ENCODE peak calls at places on chromosomes 13 and 19, in six cellular contexts. One of them, this sample, is unnamed.

GRCh38 chr19:3346677-3347353 is 19.6 kb upstream of the NFIC start:
- DNase-seq in IMR-90: no peak
- DNase-seq in H1: no peak
- DNase-seq in mesenchymal stem cell: no peak
- DNase-seq in neuronal stem cell: no peak
- DNase-seq in trophoblast cell: no peak
- DNase-seq in this sample: no peak

GRCh38 chr19:8665468-8666213 is 33.0 kb downstream of the ACTL9 start:
- DNase-seq in IMR-90: no peak
- DNase-seq in H1: no peak
- DNase-seq in mesenchymal stem cell: no peak
- DNase-seq in neuronal stem cell: no peak
- DNase-seq in trophoblast cell: no peak
- DNase-seq in this sample: no peak

GRCh38 chr13:48838193-48839000 is 137.3 kb upstream of the FNDC3A start:
- DNase-seq in IMR-90: peak; percentile 82
- DNase-seq in H1: no peak
- DNase-seq in mesenchymal stem cell: peak; percentile 80
- DNase-seq in neuronal stem cell: no peak
- DNase-seq in trophoblast cell: no peak
- DNase-seq in this sample: no peak

GRCh38 chr13:40058757-40059236 is 403.3 kb downstream of the COG6 start:
- DNase-seq in IMR-90: no peak
- DNase-seq in H1: no peak
- DNase-seq in mesenchymal stem cell: peak; percentile 9
- DNase-seq in neuronal stem cell: no peak
- DNase-seq in trophoblast cell: no peak
- DNase-seq in this sample: no peak

GRCh38 chr19:53545271-53546065 is 7.5 kb downstream of the ZNF331 start:
- DNase-seq in IMR-90: peak; percentile 80
- DNase-seq in H1: no peak
- DNase-seq in mesenchymal stem cell: peak; percentile 47
- DNase-seq in neuronal stem cell: no peak
- DNase-seq in trophoblast cell: peak; percentile 97
- DNase-seq in this sample: no peak

GRCh38 chr13:84446972-84447700 is 564.9 kb upstream of the SLITRK1 start:
- DNase-seq in IMR-90: no peak
- DNase-seq in H1: peak; percentile 38
- DNase-seq in mesenchymal stem cell: no peak
- DNase-seq in neuronal stem cell: no peak
- DNase-seq in trophoblast cell: no peak
- DNase-seq in this sample: no peak

GRCh38 chr19:6218497-6219146 is 61.2 kb downstream of the MLLT1 start:
- DNase-seq in IMR-90: peak; percentile 75
- DNase-seq in H1: peak; percentile 99
- DNase-seq in mesenchymal stem cell: peak; percentile 79
- DNase-seq in neuronal stem cell: peak; percentile 88
- DNase-seq in trophoblast cell: peak; percentile 58
- DNase-seq in this sample: peak; percentile 94

GRCh38 chr19:9323557-9323918 is 441 bp upstream of the ZNF559 start:
- DNase-seq in IMR-90: peak; percentile 75
- DNase-seq in H1: no peak
- DNase-seq in mesenchymal stem cell: no peak
- DNase-seq in neuronal stem cell: no peak
- DNase-seq in trophoblast cell: peak; percentile 50
- DNase-seq in this sample: peak; percentile 80

GRCh38 chr13:45242070-45242469 is 41.2 kb upstream of the KCTD4 start:
- DNase-seq in IMR-90: peak; percentile 53
- DNase-seq in H1: no peak
- DNase-seq in mesenchymal stem cell: peak; percentile 60
- DNase-seq in neuronal stem cell: no peak
- DNase-seq in trophoblast cell: no peak
- DNase-seq in this sample: no peak

GRCh38 chr19:2100719-2101061 is 4.0 kb downstream of the IZUMO4 start:
- DNase-seq in IMR-90: no peak
- DNase-seq in H1: no peak
- DNase-seq in mesenchymal stem cell: no peak
- DNase-seq in neuronal stem cell: no peak
- DNase-seq in trophoblast cell: no peak
- DNase-seq in this sample: no peak

GRCh38 chr13:111380431-111380830 is 60.0 kb downstream of the TEX29 start:
- DNase-seq in IMR-90: no peak
- DNase-seq in H1: no peak
- DNase-seq in mesenchymal stem cell: no peak
- DNase-seq in neuronal stem cell: no peak
- DNase-seq in trophoblast cell: no peak
- DNase-seq in this sample: peak; percentile 4

GRCh38 chr19:17286742-17287141 is 5.0 kb downstream of the ANKLE1 start:
- DNase-seq in IMR-90: no peak
- DNase-seq in H1: no peak
- DNase-seq in mesenchymal stem cell: no peak
- DNase-seq in neuronal stem cell: no peak
- DNase-seq in trophoblast cell: peak; percentile 54
- DNase-seq in this sample: no peak

GRCh38 chr19:17285415-17286135 is 3.9 kb downstream of the ANKLE1 start:
- DNase-seq in IMR-90: no peak
- DNase-seq in H1: no peak
- DNase-seq in mesenchymal stem cell: no peak
- DNase-seq in neuronal stem cell: no peak
- DNase-seq in trophoblast cell: no peak
- DNase-seq in this sample: no peak

GRCh38 chr19:17292301-17293074 is 10.7 kb downstream of the ABHD8 start:
- DNase-seq in IMR-90: peak; percentile 82
- DNase-seq in H1: peak; percentile 98
- DNase-seq in mesenchymal stem cell: peak; percentile 94
- DNase-seq in neuronal stem cell: peak; percentile 79
- DNase-seq in trophoblast cell: peak; percentile 93
- DNase-seq in this sample: peak; percentile 95

GRCh38 chr19:17286263-17286662 is 4.6 kb downstream of the ANKLE1 start:
- DNase-seq in IMR-90: no peak
- DNase-seq in H1: no peak
- DNase-seq in mesenchymal stem cell: no peak
- DNase-seq in neuronal stem cell: no peak
- DNase-seq in trophoblast cell: no peak
- DNase-seq in this sample: no peak

GRCh38 chr19:17289489-17289888 is 7.8 kb downstream of the ANKLE1 start:
- DNase-seq in IMR-90: peak; percentile 90
- DNase-seq in H1: peak; percentile 92
- DNase-seq in mesenchymal stem cell: peak; percentile 88
- DNase-seq in neuronal stem cell: peak; percentile 69
- DNase-seq in trophoblast cell: peak; percentile 61
- DNase-seq in this sample: peak; percentile 91
- H2AFZ ChIP-seq in IMR-90: peak overlapping the region; percentile 92
- H2AFZ ChIP-seq in H1: peak overlapping the region; percentile 43
- H2AFZ ChIP-seq in mesenchymal stem cell: peak overlapping the region; percentile 47
- H2AFZ ChIP-seq in neuronal stem cell: no peak overlapping the region
- H2AFZ ChIP-seq in trophoblast cell: peak overlapping the region; percentile 30
- H2AFZ ChIP-seq in this sample: no peak overlapping the region

DNA sequence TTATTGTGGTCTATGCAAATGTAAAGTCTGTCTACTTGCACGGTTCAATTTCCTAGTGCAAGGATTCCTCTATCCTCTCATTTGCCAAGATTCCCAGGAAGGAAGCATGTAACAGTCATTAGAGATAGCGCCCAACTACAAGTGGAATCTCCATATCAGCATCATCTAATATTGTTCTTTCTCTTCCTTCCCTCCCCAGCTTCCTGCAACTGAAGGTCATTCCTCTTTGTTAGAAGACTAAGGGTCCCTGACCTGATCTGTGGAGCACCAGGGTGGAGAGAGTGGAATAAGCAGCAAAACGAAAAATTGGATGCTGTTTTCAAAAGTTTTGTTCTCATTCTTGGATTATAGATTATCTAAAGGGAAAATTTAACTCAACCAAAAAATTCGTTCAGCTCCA is 714.0 kb downstream of the DIAPH3 start:
- DNase-seq in IMR-90: no peak
- DNase-seq in H1: no peak
- DNase-seq in mesenchymal stem cell: no peak
- DNase-seq in neuronal stem cell: no peak
- DNase-seq in trophoblast cell: no peak
- DNase-seq in this sample: no peak
- H3K14ac ChIP-seq in IMR-90: peak overlapping the region; percentile 21
- H3K14ac ChIP-seq in H1: no peak overlapping the region
- H3K14ac ChIP-seq in mesenchymal stem cell: no peak overlapping the region
- H3K14ac ChIP-seq in neuronal stem cell: no peak overlapping the region
- H3K14ac ChIP-seq in trophoblast cell: no peak overlapping the region
- H3K14ac ChIP-seq in this sample: no peak overlapping the region

GRCh38 chr13:112686364-112686763 is 3.5 kb upstream of the ATP11A start:
- DNase-seq in IMR-90: no peak
- DNase-seq in H1: peak; percentile 24
- DNase-seq in mesenchymal stem cell: no peak
- DNase-seq in neuronal stem cell: no peak
- DNase-seq in trophoblast cell: no peak
- DNase-seq in this sample: peak; percentile 22

GRCh38 chr13:112689498-112690241 is at the start of gene ATP11A:
- DNase-seq in IMR-90: peak; percentile 91
- DNase-seq in H1: peak; percentile 84
- DNase-seq in mesenchymal stem cell: peak; percentile 92
- DNase-seq in neuronal stem cell: peak; percentile 82
- DNase-seq in trophoblast cell: peak; percentile 92
- DNase-seq in this sample: peak; percentile 74

GRCh38 chr13:112686987-112687386 is 2.9 kb upstream of the ATP11A start:
- DNase-seq in IMR-90: no peak
- DNase-seq in H1: peak; percentile 26
- DNase-seq in mesenchymal stem cell: no peak
- DNase-seq in neuronal stem cell: no peak
- DNase-seq in trophoblast cell: no peak
- DNase-seq in this sample: peak; percentile 21

GRCh38 chr13:112688560-112689497 is 1.0 kb upstream of the ATP11A start:
- DNase-seq in IMR-90: no peak
- DNase-seq in H1: peak; percentile 65
- DNase-seq in mesenchymal stem cell: peak; percentile 46
- DNase-seq in neuronal stem cell: no peak
- DNase-seq in trophoblast cell: no peak
- DNase-seq in this sample: peak; percentile 44

GRCh38 chr13:112687836-112688559 is 1.8 kb upstream of the ATP11A start:
- DNase-seq in IMR-90: no peak
- DNase-seq in H1: no peak
- DNase-seq in mesenchymal stem cell: no peak
- DNase-seq in neuronal stem cell: no peak
- DNase-seq in trophoblast cell: no peak
- DNase-seq in this sample: peak; percentile 17
- H3K4ac ChIP-seq in IMR-90: no peak overlapping the region
- H3K4ac ChIP-seq in H1: no peak overlapping the region
- H3K4ac ChIP-seq in mesenchymal stem cell: no peak overlapping the region
- H3K4ac ChIP-seq in neuronal stem cell: no peak overlapping the region
- H3K4ac ChIP-seq in trophoblast cell: no peak overlapping the region
- H3K4ac ChIP-seq in this sample: no peak overlapping the region

GRCh38 chr13:43127827-43128226 is 104.4 kb downstream of the DNAJC15 start:
- DNase-seq in IMR-90: no peak
- DNase-seq in H1: no peak
- DNase-seq in mesenchymal stem cell: peak; percentile 53
- DNase-seq in neuronal stem cell: no peak
- DNase-seq in trophoblast cell: no peak
- DNase-seq in this sample: no peak
- H2AFZ ChIP-seq in IMR-90: peak overlapping the region; percentile 27
- H2AFZ ChIP-seq in H1: no peak overlapping the region
- H2AFZ ChIP-seq in mesenchymal stem cell: no peak overlapping the region
- H2AFZ ChIP-seq in neuronal stem cell: peak overlapping the region; percentile 76
- H2AFZ ChIP-seq in trophoblast cell: no peak overlapping the region
- H2AFZ ChIP-seq in this sample: no peak overlapping the region

DNA sequence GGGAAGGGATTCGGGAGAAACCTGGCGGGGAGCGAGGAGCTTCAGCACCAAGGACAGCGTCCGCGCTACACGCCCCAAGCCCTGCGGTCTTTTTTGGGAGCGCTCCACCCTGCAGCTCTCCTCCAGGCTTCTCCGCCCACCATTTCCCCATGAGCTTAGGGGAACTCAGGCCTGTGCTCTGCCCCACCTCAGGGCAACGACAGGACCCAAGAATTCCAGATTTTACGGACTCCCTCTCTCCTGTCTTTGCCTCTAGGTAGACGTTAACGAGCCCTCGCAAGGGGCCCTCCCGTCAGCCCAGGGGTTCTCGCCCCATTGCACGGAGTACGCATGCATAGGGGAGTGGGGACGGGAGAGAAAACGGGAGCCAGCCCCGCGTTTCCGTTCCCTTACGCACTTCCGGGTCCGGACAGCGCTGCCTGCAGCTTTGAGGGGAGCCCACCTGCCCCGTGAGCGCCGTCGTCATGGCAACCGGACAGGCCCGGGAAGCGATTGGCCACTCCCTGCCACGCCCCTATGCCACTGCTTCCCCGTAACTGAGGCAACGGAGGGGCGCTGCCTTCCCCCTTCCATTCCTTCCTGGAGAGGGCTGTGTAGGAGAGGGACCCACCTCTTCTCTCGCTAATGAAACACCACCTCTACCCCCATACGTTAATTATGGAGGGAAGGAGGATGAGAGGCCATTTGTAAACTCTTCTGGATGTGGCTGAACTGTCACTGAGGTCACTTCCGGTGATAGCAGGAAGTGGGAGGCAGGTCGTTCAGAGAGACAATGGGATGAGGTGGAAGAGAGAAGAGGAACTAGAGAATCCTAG is 20.8 kb downstream of the NOVA2 start:
- DNase-seq in IMR-90: peak; percentile 42
- DNase-seq in H1: peak; percentile 96
- DNase-seq in mesenchymal stem cell: peak; percentile 54
- DNase-seq in neuronal stem cell: peak; percentile 80
- DNase-seq in trophoblast cell: peak; percentile 43
- DNase-seq in this sample: peak; percentile 96
- H3K14ac ChIP-seq in IMR-90: no peak overlapping the region
- H3K14ac ChIP-seq in H1: no peak overlapping the region
- H3K14ac ChIP-seq in mesenchymal stem cell: no peak overlapping the region
- H3K14ac ChIP-seq in neuronal stem cell: no peak overlapping the region
- H3K14ac ChIP-seq in trophoblast cell: no peak overlapping the region
- H3K14ac ChIP-seq in this sample: no peak overlapping the region

GRCh38 chr13:41528021-41528420 is 70.7 kb downstream of the RGCC start:
- DNase-seq in IMR-90: no peak
- DNase-seq in H1: no peak
- DNase-seq in mesenchymal stem cell: no peak
- DNase-seq in neuronal stem cell: no peak
- DNase-seq in trophoblast cell: no peak
- DNase-seq in this sample: no peak

GRCh38 chr13:41533676-41534075 is 76.3 kb downstream of the RGCC start:
- DNase-seq in IMR-90: no peak
- DNase-seq in H1: no peak
- DNase-seq in mesenchymal stem cell: no peak
- DNase-seq in neuronal stem cell: no peak
- DNase-seq in trophoblast cell: no peak
- DNase-seq in this sample: no peak

GRCh38 chr13:41533266-41533665 is 75.9 kb downstream of the RGCC start:
- DNase-seq in IMR-90: no peak
- DNase-seq in H1: no peak
- DNase-seq in mesenchymal stem cell: no peak
- DNase-seq in neuronal stem cell: no peak
- DNase-seq in trophoblast cell: no peak
- DNase-seq in this sample: no peak
- H3K4ac ChIP-seq in IMR-90: no peak overlapping the region
- H3K4ac ChIP-seq in H1: no peak overlapping the region
- H3K4ac ChIP-seq in mesenchymal stem cell: no peak overlapping the region
- H3K4ac ChIP-seq in neuronal stem cell: no peak overlapping the region
- H3K4ac ChIP-seq in trophoblast cell: no peak overlapping the region
- H3K4ac ChIP-seq in this sample: no peak overlapping the region

This sample was measured in H9.